ENCODE peak calls at places on chromosome 3, in seven cellular contexts. G is A549, K is HepG2, N is endothelial cell of umbilical vein, S is HCT116, Q is H1, B is SK-N-SH. L is an unnamed sample.

GRCh38 chr3:116691041-116691440 is 18.5 kb upstream of the TUSC7 start:
- DNase-seq in G (no peak), K (no peak), N (no peak), S (no peak), Q (no peak), B (no peak), L (no peak)

GRCh38 chr3:104359546-104359945 is 1007.2 kb upstream of the ALCAM start:
- DNase-seq in G (peak), K (no peak), N (peak), S (no peak), Q (no peak), B (no peak), L (no peak)

GRCh38 chr3:186365202-186365974 is 3.4 kb upstream of the DGKG start:
- DNase-seq in G (no peak), K (no peak), N (no peak), S (no peak), Q (no peak), B (no peak), L (peak)

GRCh38 chr3:193030276-193030675 is 112.6 kb upstream of the MB21D2 start:
- DNase-seq in G (no peak), K (no peak), N (peak), S (no peak), Q (no peak), B (no peak), L (no peak)

GRCh38 chr3:111568906-111569305 is 26.2 kb downstream of the ZBED2 start:
- DNase-seq in G (no peak), K (no peak), N (no peak), S (no peak), Q (no peak), B (no peak), L (no peak)

GRCh38 chr3:5038243-5038642 is 59.0 kb downstream of the BHLHE40 start:
- DNase-seq in G (no peak), K (no peak), N (no peak), S (no peak), Q (no peak), B (no peak), L (peak)

GRCh38 chr3:27657404-27657803 is 64.7 kb downstream of the EOMES start:
- DNase-seq in G (no peak), K (no peak), N (peak), S (no peak), Q (no peak), B (no peak), L (no peak)

GRCh38 chr3:50503504-50503903 is at the start of gene CACNA2D2:
- DNase-seq in G (peak), K (no peak), N (no peak), S (peak), Q (no peak), B (peak), L (peak)

GRCh38 chr3:22735373-22735772 is 467.8 kb upstream of the UBE2E2 start:
- DNase-seq in G (no peak), K (no peak), N (no peak), S (no peak), Q (no peak), B (no peak), L (no peak)

GRCh38 chr3:59546522-59546921 is 496.7 kb upstream of the CFAP20DC start:
- DNase-seq in G (no peak), K (no peak), N (no peak), S (no peak), Q (no peak), B (no peak), L (no peak)

GRCh38 chr3:50321146-50321843 is 1.2 kb downstream of the HYAL2 start:
- DNase-seq in G (peak), K (peak), N (peak), S (peak), Q (peak), B (peak), L (peak)

GRCh38 chr3:185656321-185656840 is 70.3 kb downstream of the SENP2 start:
- DNase-seq in G (no peak), K (no peak), N (peak), S (no peak), Q (no peak), B (no peak), L (no peak)

GRCh38 chr3:194135806-194136518 is at the start of gene HES1:
- DNase-seq in G (peak), K (peak), N (peak), S (peak), Q (peak), B (peak), L (peak)

GRCh38 chr3:112958749-112959560 is 15.9 kb downstream of the CD200R1 start:
- DNase-seq in G (no peak), K (no peak), N (no peak), S (no peak), Q (no peak), B (no peak), L (no peak)

GRCh38 chr3:166248784-166249183 is 411.6 kb upstream of the BCHE start:
- DNase-seq in G (no peak), K (no peak), N (no peak), S (no peak), Q (no peak), B (no peak), L (no peak)

GRCh38 chr3:25454411-25454927 is 26.4 kb downstream of the RARB start:
- DNase-seq in G (no peak), K (no peak), N (peak), S (no peak), Q (no peak), B (no peak), L (no peak)
- H3K4me3 ChIP-seq in G (no peak), K (no peak), N (no peak), S (no peak), Q (no peak), B (peak), L (no peak)

DNA sequence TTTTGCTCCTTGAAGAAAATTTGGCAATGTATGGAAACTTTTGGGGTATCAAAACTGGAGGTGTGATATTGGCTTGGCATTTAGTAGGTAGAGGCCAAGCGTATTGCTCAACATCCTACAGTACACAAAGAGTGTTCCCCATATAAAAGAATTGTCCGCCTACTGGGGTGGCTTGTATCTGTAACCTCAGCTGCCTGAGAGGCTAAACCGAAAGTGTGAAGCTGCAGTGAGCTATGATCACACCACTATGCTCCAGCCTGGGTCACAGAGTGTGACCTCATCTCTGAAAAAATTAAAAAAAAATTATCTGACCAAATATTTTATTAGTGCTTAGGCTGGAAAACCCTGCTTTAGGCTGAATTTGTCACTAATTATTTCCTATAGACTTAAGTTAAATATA is 483.9 kb downstream of the PYDC2 start:
- DNase-seq in G (no peak), K (no peak), N (no peak), S (no peak), Q (no peak), B (no peak), L (no peak)
- TF ChIP-seq MAX in G (no peak), K (no peak), N (no peak), S (no peak), Q (no peak), B (no peak), L (no peak)

GRCh38 chr3:134598813-134599563 is 51.8 kb downstream of the KY start:
- DNase-seq in G (no peak), K (no peak), N (no peak), S (no peak), Q (no peak), B (no peak), L (no peak)

GRCh38 chr3:134601539-134602439 is 49.0 kb downstream of the KY start:
- DNase-seq in G (no peak), K (no peak), N (peak), S (no peak), Q (peak), B (peak), L (no peak)

GRCh38 chr3:134600166-134600670 is 50.6 kb downstream of the KY start:
- DNase-seq in G (no peak), K (no peak), N (no peak), S (no peak), Q (no peak), B (no peak), L (no peak)

GRCh38 chr3:134602440-134602814 is 48.4 kb downstream of the KY start:
- DNase-seq in G (no peak), K (no peak), N (no peak), S (no peak), Q (no peak), B (no peak), L (no peak)

GRCh38 chr3:134600685-134601502 is 49.9 kb downstream of the KY start:
- DNase-seq in G (peak), K (peak), N (peak), S (peak), Q (no peak), B (peak), L (peak)
- H3K4me3 ChIP-seq in G (no peak), K (no peak), N (no peak), S (no peak), Q (peak), B (peak), L (no peak)

DNA sequence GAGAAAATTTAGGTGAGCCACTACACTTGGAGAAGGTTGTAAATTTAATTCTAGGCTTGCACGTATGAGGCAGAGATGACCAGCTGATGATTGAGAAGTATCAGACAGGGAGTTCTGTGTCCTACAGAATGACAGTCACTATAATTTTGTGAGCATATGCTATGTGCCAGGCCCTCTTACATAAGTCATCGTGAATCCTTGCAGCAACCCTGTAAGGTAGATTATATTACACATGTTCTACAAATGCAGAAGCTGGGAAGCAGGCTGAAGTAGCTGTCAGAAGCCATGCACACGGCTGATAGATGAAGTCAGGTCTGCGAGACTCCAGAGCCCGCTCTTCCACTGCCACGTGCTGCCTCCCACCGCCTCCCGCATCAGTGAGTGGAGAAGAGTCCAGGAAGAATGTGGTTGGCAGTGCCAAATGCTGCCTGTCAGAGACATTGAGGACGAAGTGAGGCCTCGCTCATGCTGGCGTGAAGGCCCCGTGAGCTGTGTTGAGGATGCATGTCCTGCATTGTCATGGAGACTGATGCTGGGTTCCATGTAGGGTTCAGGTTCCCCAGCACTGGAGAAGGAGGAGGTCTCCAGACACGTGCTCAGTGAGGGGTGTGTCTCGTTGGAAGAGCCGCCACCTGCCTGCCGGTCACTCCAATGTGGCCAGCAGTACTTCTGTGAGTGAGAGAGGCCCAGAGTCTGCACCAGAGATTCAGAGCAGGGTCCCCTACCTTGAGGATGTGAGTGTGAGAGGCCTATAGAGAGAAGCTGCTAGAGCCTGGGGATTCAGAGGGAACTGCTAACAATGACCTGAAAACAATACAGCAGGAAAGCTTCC is 123.3 kb upstream of the PLXNA1 start:
- DNase-seq in G (no peak), K (no peak), N (no peak), S (no peak), Q (no peak), B (no peak), L (no peak)
- TF ChIP-seq MAX in G (no peak), K (no peak), N (no peak), S (no peak), Q (no peak), B (no peak), L (no peak)

GRCh38 chr3:2099779-2100191 is 1.1 kb downstream of the CNTN4 start:
- DNase-seq in G (no peak), K (no peak), N (no peak), S (no peak), Q (no peak), B (no peak), L (no peak)
- H3K4me3 ChIP-seq in G (no peak), K (no peak), N (no peak), S (no peak), Q (peak), B (no peak), L (no peak)

GRCh38 chr3:10411598-10412332 is 90.9 kb upstream of the SEC13 start:
- DNase-seq in G (no peak), K (no peak), N (no peak), S (no peak), Q (no peak), B (no peak), L (no peak)

GRCh38 chr3:10408680-10409079 is 87.8 kb upstream of the SEC13 start:
- DNase-seq in G (no peak), K (no peak), N (no peak), S (no peak), Q (no peak), B (no peak), L (no peak)

GRCh38 chr3:10407361-10407760 is 86.4 kb upstream of the SEC13 start:
- DNase-seq in G (no peak), K (no peak), N (no peak), S (no peak), Q (no peak), B (no peak), L (no peak)

GRCh38 chr3:10413041-10413440 is 92.1 kb upstream of the SEC13 start:
- DNase-seq in G (no peak), K (no peak), N (no peak), S (no peak), Q (no peak), B (no peak), L (no peak)

GRCh38 chr3:10410383-10411002 is 89.6 kb upstream of the SEC13 start:
- DNase-seq in G (no peak), K (no peak), N (no peak), S (no peak), Q (no peak), B (no peak), L (no peak)
- TF ChIP-seq MAX in G (no peak), K (no peak), N (no peak), S (no peak), Q (no peak), B (no peak), L (no peak)

L was measured in NB4.